ENCODE peak calls at places on chromosomes 2 and 18, in eight cellular contexts. E is Panc1, G is A549, L is tibial artery, Y is heart right ventricle, V is tibial nerve, O is GM12864, Z is HFF-Myc. B is an unnamed sample.

GRCh38 chr2:77007668-77008067 is 514.5 kb downstream of the LRRTM4 start:
- DNase-seq in O (no peak), G (no peak), L (no peak), Y (no peak), V (no peak), E (no peak), Z (no peak), B (no peak)

GRCh38 chr18:23141022-23141999 is 6.0 kb downstream of the CABLES1 start:
- DNase-seq in E (no peak), O (no peak), Y (no peak), G (no peak), L (peak; percentile 52), V (peak; percentile 42), Z (no peak), B (no peak)

GRCh38 chr2:235937936-235938335 is 230.2 kb downstream of the GBX2 start:
- DNase-seq in E (no peak), Y (no peak), L (no peak), O (no peak), V (no peak), G (no peak), Z (no peak), B (no peak)

GRCh38 chr2:237886702-237887481 is 27.5 kb downstream of the RAMP1 start:
- DNase-seq in O (no peak), G (no peak), L (peak; percentile 53), V (peak; percentile 42), E (no peak), Z (no peak), Y (peak; percentile 85), B (no peak)

GRCh38 chr2:46487667-46488333 is 8.4 kb downstream of the TMEM247 start:
- DNase-seq in O (no peak), E (peak; percentile 47), Y (peak; percentile 82), Z (peak; percentile 39), L (peak; percentile 72), V (peak; percentile 54), G (no peak), B (no peak)

GRCh38 chr2:30235859-30236535 is 4.7 kb downstream of the LBH start:
- DNase-seq in L (no peak), Z (no peak), O (no peak), E (no peak), G (no peak), V (no peak), Y (no peak), B (no peak)

GRCh38 chr2:72806280-72806955 is 19.4 kb downstream of the EXOC6B start:
- DNase-seq in L (no peak), Z (no peak), V (no peak), G (no peak), O (no peak), Y (no peak), E (no peak), B (no peak)

GRCh38 chr2:25290811-25291510 is 50.8 kb downstream of the DNMT3A start:
- DNase-seq in L (no peak), Z (no peak), Y (no peak), O (no peak), G (no peak), E (no peak), V (no peak), B (no peak)

GRCh38 chr18:24244698-24245097 is 105.8 kb downstream of the CABYR start:
- DNase-seq in V (no peak), L (no peak), E (no peak), Z (no peak), O (no peak), G (no peak), Y (no peak), B (no peak)

GRCh38 chr2:128375454-128375853 is 56.8 kb upstream of the HS6ST1 start:
- DNase-seq in G (no peak), O (no peak), E (no peak), Z (no peak), Y (no peak), V (no peak), L (peak; percentile 21), B (no peak)

GRCh38 chr2:201831469-201831868 is 25.1 kb downstream of the CDK15 start:
- DNase-seq in E (no peak), L (no peak), O (no peak), V (no peak), Z (no peak), G (no peak), Y (no peak), B (peak; percentile 83)

GRCh38 chr2:3759766-3760165 is 56.4 kb downstream of the DCDC2C start:
- DNase-seq in Y (no peak), V (no peak), Z (no peak), E (no peak), G (no peak), L (no peak), O (no peak), B (no peak)

GRCh38 chr2:109348645-109349554 is 219.9 kb downstream of the SH3RF3 start:
- DNase-seq in O (no peak), Y (no peak), Z (no peak), V (no peak), L (no peak), G (no peak), E (no peak), B (no peak)

GRCh38 chr2:101097638-101098037 is 53.5 kb downstream of the TBC1D8 start:
- DNase-seq in Z (no peak), E (no peak), G (no peak), O (no peak), V (no peak), Y (no peak), L (no peak), B (no peak)

GRCh38 chr2:226836548-226836885 is 663 bp downstream of the RHBDD1 start:
- DNase-seq in G (no peak), V (no peak), O (no peak), L (no peak), Z (no peak), E (no peak), Y (no peak), B (no peak)

GRCh38 chr2:226839960-226840359 is 4.1 kb downstream of the RHBDD1 start:
- DNase-seq in O (no peak), Y (no peak), G (no peak), Z (no peak), V (no peak), L (no peak), E (no peak), B (no peak)

GRCh38 chr2:226837334-226837733 is 1.5 kb downstream of the RHBDD1 start:
- DNase-seq in E (no peak), Y (no peak), V (no peak), G (no peak), O (no peak), L (no peak), Z (no peak), B (no peak)

GRCh38 chr2:226838758-226839555 is 3.1 kb downstream of the RHBDD1 start:
- DNase-seq in G (no peak), E (no peak), V (no peak), Y (no peak), O (no peak), L (no peak), Z (no peak), B (no peak)

DNA sequence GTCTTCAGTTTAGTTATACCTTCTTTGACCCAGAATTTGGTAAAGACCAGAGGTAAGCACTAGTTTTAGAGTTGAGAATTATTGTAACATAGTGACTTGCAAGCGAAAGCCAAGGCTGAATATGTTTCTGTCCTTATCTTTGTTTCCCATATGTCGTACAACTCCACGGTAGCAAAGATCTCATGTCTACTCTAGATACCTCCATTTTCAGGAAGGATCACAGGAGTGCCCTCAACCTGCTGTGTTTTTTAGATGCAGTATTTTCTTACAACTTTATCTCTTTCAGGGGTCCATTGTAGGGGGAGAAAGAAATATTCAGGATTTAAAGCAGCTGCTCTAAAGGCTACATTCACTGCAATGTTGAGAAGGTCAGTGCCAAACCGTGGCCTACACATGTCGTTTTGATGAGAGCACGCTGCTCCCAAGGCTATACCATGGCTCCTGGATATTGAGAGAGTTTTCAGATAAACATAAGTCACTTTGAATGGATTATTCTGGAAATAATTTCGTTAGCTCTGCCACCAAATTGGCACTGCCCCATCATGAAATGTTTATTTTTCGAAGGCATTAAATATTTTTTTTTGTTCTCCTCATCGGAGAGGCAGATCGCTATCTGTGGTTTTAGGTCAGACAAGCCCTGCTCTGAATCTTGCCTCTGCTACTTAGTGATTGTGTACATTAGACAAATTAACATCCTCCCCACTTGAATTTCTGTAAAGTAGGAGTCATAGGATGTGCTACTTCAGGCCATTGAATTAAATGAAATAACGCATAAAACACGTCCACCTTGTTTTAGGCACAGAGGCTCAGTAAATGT is 2.1 kb downstream of the RHBDD1 start:
- DNase-seq in E (no peak), L (no peak), Y (no peak), V (no peak), G (no peak), O (no peak), Z (no peak), B (no peak)
- H3K4me3 ChIP-seq in E (peak overlapping the region; percentile 82), L (no peak overlapping the region), Y (no peak overlapping the region), V (no peak overlapping the region), G (no peak overlapping the region), O (peak overlapping the region; percentile 97), Z (no peak overlapping the region), B (no peak overlapping the region)

GRCh38 chr18:79203017-79203605 is 133.9 kb downstream of the ATP9B start:
- DNase-seq in Y (no peak), O (no peak), L (no peak), V (no peak), Z (no peak), E (peak; percentile 42), G (no peak), B (no peak)

GRCh38 chr18:79200546-79201268 is 131.5 kb downstream of the ATP9B start:
- DNase-seq in O (no peak), Z (no peak), V (peak; percentile 39), L (peak; percentile 63), G (no peak), E (no peak), Y (peak; percentile 38), B (no peak)

GRCh38 chr18:79197531-79197930 is 128.3 kb downstream of the ATP9B start:
- DNase-seq in Z (no peak), O (no peak), E (no peak), V (no peak), Y (no peak), G (no peak), L (no peak), B (no peak)

GRCh38 chr18:79195716-79196683 is 126.8 kb downstream of the ATP9B start:
- DNase-seq in O (no peak), E (no peak), Y (no peak), G (no peak), L (no peak), Z (no peak), V (no peak), B (no peak)

GRCh38 chr18:79199691-79200374 is 130.6 kb downstream of the ATP9B start:
- DNase-seq in G (no peak), L (no peak), O (no peak), E (no peak), Y (no peak), V (no peak), Z (peak; percentile 27), B (peak; percentile 16)
- TF ChIP-seq CTCF in G (no peak), L (no peak), O (no peak), E (no peak), Y (no peak), V (no peak), Z (no peak), B (peak; percentile 38)

DNA sequence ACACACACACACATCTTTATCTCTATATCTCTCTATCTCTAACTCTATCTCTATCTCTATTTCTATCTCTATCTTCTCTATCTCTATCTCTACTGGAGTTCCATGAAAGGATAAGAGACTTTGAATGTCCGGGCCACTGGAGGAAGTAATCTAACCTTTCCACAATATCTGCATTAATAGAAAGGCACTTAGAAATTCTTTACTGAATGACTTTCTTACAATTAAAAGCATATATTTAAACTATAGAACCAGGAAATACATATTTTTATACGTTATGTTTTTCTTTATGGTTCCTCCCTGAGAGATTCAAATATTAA is 234.9 kb downstream of the TRIB2 start:
- DNase-seq in O (no peak), V (no peak), E (no peak), L (no peak), Y (no peak), Z (no peak), G (no peak), B (no peak)
- H3K4me3 ChIP-seq in O (no peak overlapping the region), V (no peak overlapping the region), E (no peak overlapping the region), L (no peak overlapping the region), Y (no peak overlapping the region), Z (no peak overlapping the region), G (no peak overlapping the region), B (no peak overlapping the region)

GRCh38 chr2:152468832-152469692 is 134.1 kb downstream of the FMNL2 start:
- DNase-seq in V (no peak), Y (no peak), G (no peak), L (no peak), Z (no peak), O (no peak), E (peak; percentile 57), B (no peak)
- TF ChIP-seq CTCF in V (no peak), Y (no peak), G (no peak), L (no peak), Z (no peak), O (no peak), E (no peak), B (no peak)